ENCODE peak calls at places on chromosomes 2 and 18, in eight cellular contexts. T is lower lobe of right lung; J is GM23338; O is heart right ventricle; C is colonic mucosa; K is kidney epithelial cell; W is CD8-positive, alpha-beta T cell; G is SK-N-SH. H is an unnamed sample.

GRCh38 chr18:74831571-74832250 is 234.0 kb downstream of the ZNF407 start:
- DNase-seq in T (no peak), J (no peak), O (no peak), C (no peak), K (no peak), W (no peak), G (no peak), H (no peak)

GRCh38 chr18:46917808-46918600 is 602 bp downstream of the KATNAL2 start:
- DNase-seq in T (no peak), J (peak; percentile 96), O (peak; percentile 46), C (peak; percentile 61), K (no peak), W (no peak), G (no peak), H (no peak)

GRCh38 chr2:50975546-50975945 is 56.4 kb downstream of the NRXN1 start:
- DNase-seq in T (no peak), J (peak; percentile 35), O (no peak), C (no peak), K (no peak), W (no peak), G (no peak), H (no peak)

GRCh38 chr18:24244698-24245097 is 105.8 kb downstream of the CABYR start:
- DNase-seq in T (no peak), J (no peak), O (no peak), C (no peak), K (no peak), W (no peak), G (no peak), H (no peak)

GRCh38 chr2:11028407-11028916 is 116.7 kb downstream of the KCNF1 start:
- DNase-seq in T (no peak), J (no peak), O (no peak), C (no peak), K (no peak), W (no peak), G (no peak), H (no peak)

GRCh38 chr2:222922019-222922800 is 61.4 kb downstream of the ACSL3 start:
- DNase-seq in T (no peak), J (no peak), O (no peak), C (no peak), K (no peak), W (no peak), G (no peak), H (no peak)

GRCh38 chr2:136319227-136319626 is 201.3 kb upstream of the CXCR4 start:
- DNase-seq in T (no peak), J (no peak), O (no peak), C (no peak), K (no peak), W (no peak), G (no peak), H (no peak)

GRCh38 chr2:40606862-40607261 is 155.0 kb upstream of the SLC8A1 start:
- DNase-seq in T (no peak), J (no peak), O (no peak), C (no peak), K (no peak), W (no peak), G (no peak), H (no peak)

GRCh38 chr2:132465917-132466316 is 49.3 kb downstream of the GPR39 start:
- DNase-seq in T (no peak), J (no peak), O (no peak), C (no peak), K (no peak), W (no peak), G (no peak), H (no peak)

GRCh38 chr2:173296235-173296634 is 58.4 kb upstream of the CDCA7 start:
- DNase-seq in T (no peak), J (no peak), O (no peak), C (no peak), K (no peak), W (no peak), G (no peak), H (no peak)

GRCh38 chr2:66024396-66024795 is 410.5 kb upstream of the MEIS1 start:
- DNase-seq in T (no peak), J (peak; percentile 49), O (no peak), C (peak; percentile 55), K (no peak), W (no peak), G (no peak), H (no peak)

GRCh38 chr18:9876867-9877654 is 8.7 kb upstream of the TXNDC2 start:
- DNase-seq in T (no peak), J (peak; percentile 27), O (peak; percentile 41), C (no peak), K (no peak), W (no peak), G (peak; percentile 20), H (peak; percentile 75)

GRCh38 chr2:164696634-164697033 is 75.4 kb upstream of the GRB14 start:
- DNase-seq in T (no peak), J (peak; percentile 44), O (no peak), C (no peak), K (no peak), W (no peak), G (peak; percentile 5), H (no peak)
- TF ChIP-seq CTCF in T (no peak), J (no peak), O (no peak), C (no peak), K (no peak), W (no peak), G (peak; percentile 23), H (no peak)

GRCh38 chr18:76610933-76611749 is 116.1 kb upstream of the ZNF516 start:
- DNase-seq in T (no peak), J (peak; percentile 25), O (no peak), C (no peak), K (no peak), W (no peak), G (peak; percentile 64), H (no peak)
- H3K4me3 ChIP-seq in T (no peak overlapping the region), J (no peak overlapping the region), O (no peak overlapping the region), C (no peak overlapping the region), K (peak overlapping the region; percentile 23), W (no peak overlapping the region), G (peak overlapping the region; percentile 28), H (peak overlapping the region; percentile 13)

DNA sequence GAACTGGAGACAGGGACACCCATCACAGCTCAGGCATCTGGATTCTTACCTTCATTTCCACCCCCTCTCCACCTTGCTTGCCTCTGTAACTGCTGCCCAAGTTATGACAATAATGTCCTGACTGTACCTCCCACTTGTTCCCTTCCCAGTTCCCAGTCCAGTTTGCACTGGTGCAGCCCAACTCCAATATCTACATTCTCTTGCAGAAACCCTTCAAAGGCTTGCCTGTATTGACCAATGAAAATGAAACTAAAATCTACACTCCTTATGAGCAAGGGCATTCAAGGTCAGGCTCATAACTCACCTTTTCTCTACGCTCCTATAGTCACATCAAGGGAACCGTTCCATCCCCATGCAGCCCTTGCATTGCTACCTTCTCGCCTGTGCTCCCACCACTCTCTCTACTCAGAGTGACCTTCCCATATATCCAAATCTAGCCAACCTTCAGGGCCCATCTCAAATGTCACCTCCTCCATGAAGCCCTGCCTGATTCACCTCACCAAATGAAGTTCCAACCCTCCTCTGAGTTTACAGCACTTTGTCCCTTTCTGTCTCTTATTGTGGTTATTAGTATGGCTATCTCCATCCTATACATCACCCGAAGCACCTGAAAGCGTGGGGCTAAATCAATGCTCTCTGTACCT is 219.0 kb downstream of the ALPK2 start:
- DNase-seq in T (no peak), J (no peak), O (no peak), C (no peak), K (no peak), W (no peak), G (no peak), H (no peak)
- TF ChIP-seq CTCF in T (no peak), J (no peak), O (no peak), C (no peak), K (no peak), W (no peak), G (no peak), H (no peak)

GRCh38 chr2:234905547-234906260 is 46.1 kb upstream of the SH3BP4 start:
- DNase-seq in T (no peak), J (no peak), O (no peak), C (no peak), K (no peak), W (no peak), G (no peak), H (no peak)
- H3K4me3 ChIP-seq in T (no peak overlapping the region), J (no peak overlapping the region), O (no peak overlapping the region), C (no peak overlapping the region), K (no peak overlapping the region), W (no peak overlapping the region), G (no peak overlapping the region), H (no peak overlapping the region)

H was measured in retinal pigment epithelial cell.